ENCODE peak calls at places on chromosomes 2 and 18, in four cellular contexts. E is K562, X is SK-N-SH, P is GM12878. Y is an unnamed sample.

GRCh38 chr2:23597687-23598086 is 212.7 kb downstream of the KLHL29 start:
- DNase-seq in E (no peak), X (no peak), P (no peak), Y (no peak)

GRCh38 chr2:108184421-108184820 is 55.3 kb upstream of the SULT1C3 start:
- DNase-seq in E (peak), X (peak), P (no peak), Y (no peak)

GRCh38 chr18:36075862-36076587 is 8.7 kb upstream of the RPRD1A start:
- DNase-seq in X (no peak), P (peak), E (no peak), Y (no peak)

GRCh38 chr18:75544051-75544481 is 116.6 kb upstream of the SMIM21 start:
- DNase-seq in E (no peak), P (no peak), X (no peak), Y (no peak)

GRCh38 chr2:96832751-96833507 is 10.9 kb downstream of the ANKRD23 start:
- DNase-seq in P (no peak), X (no peak), E (no peak), Y (peak)

GRCh38 chr18:63363951-63364350 is 3.1 kb downstream of the KDSR start:
- DNase-seq in X (no peak), E (no peak), P (no peak), Y (no peak)

GRCh38 chr2:52034706-52035105 is 1002.8 kb upstream of the NRXN1 start:
- DNase-seq in X (no peak), P (no peak), E (no peak), Y (no peak)

GRCh38 chr2:152826880-152827279 is 108.5 kb downstream of the ARL6IP6 start:
- DNase-seq in X (no peak), E (no peak), P (no peak), Y (peak)

GRCh38 chr2:234494361-234495075 is 2.4 kb downstream of the ARL4C start:
- DNase-seq in X (no peak), E (peak), P (no peak), Y (no peak)

GRCh38 chr2:39306626-39307025 is 62.9 kb upstream of the CDKL4 start:
- DNase-seq in P (no peak), E (no peak), X (peak), Y (no peak)

GRCh38 chr2:205706769-205707375 is 24.6 kb downstream of the NRP2 start:
- DNase-seq in X (no peak), P (peak), E (no peak), Y (no peak)

GRCh38 chr2:160639472-160639871 is 145.9 kb upstream of the RBMS1 start:
- DNase-seq in P (no peak), E (no peak), X (no peak), Y (no peak)

GRCh38 chr18:70195852-70196434 is 9.5 kb downstream of the RTTN start:
- DNase-seq in E (peak), X (peak), P (no peak), Y (no peak)

GRCh38 chr2:54599914-54600313 is 123.5 kb upstream of the EML6 start:
- DNase-seq in E (peak), X (no peak), P (no peak), Y (no peak)

GRCh38 chr18:73043231-73044000 is 175.6 kb upstream of the NETO1 start:
- DNase-seq in X (no peak), P (no peak), E (no peak), Y (no peak)

GRCh38 chr2:49236316-49236715 is 82.0 kb upstream of the FSHR start:
- DNase-seq in X (no peak), E (no peak), P (no peak), Y (no peak)

GRCh38 chr18:22691988-22692710 is 241.0 kb upstream of the RBBP8 start:
- DNase-seq in X (no peak), E (no peak), P (no peak), Y (no peak)

GRCh38 chr2:209673811-209674210 is 97.8 kb upstream of the UNC80 start:
- DNase-seq in P (no peak), E (no peak), X (no peak), Y (no peak)

GRCh38 chr2:8426577-8426976 is 255.3 kb upstream of the ID2 start:
- DNase-seq in E (no peak), P (no peak), X (no peak), Y (no peak)

GRCh38 chr2:65999103-65999502 is 435.8 kb upstream of the MEIS1 start:
- DNase-seq in E (no peak), X (no peak), P (no peak), Y (no peak)

GRCh38 chr2:48600204-48600813 is 17.3 kb upstream of the GTF2A1L start:
- DNase-seq in E (peak), X (peak), P (no peak), Y (no peak)

GRCh38 chr2:195658541-195658890 is 1.5 kb downstream of the SLC39A10 start:
- DNase-seq in E (peak), X (peak), P (no peak), Y (no peak)

GRCh38 chr2:127526940-127527804 is 883 bp upstream of the IWS1 start:
- DNase-seq in X (peak), P (no peak), E (peak), Y (no peak)

GRCh38 chr2:200578778-200579177 is 7.0 kb upstream of the AOX1 start:
- DNase-seq in X (no peak), E (peak), P (peak), Y (no peak)

GRCh38 chr2:215498411-215498810 is 62.5 kb upstream of the FN1 start:
- DNase-seq in P (no peak), E (peak), X (no peak), Y (no peak)

GRCh38 chr18:9782073-9782857 is 74.2 kb downstream of the RAB31 start:
- DNase-seq in P (no peak), E (no peak), X (no peak), Y (no peak)

GRCh38 chr2:43127208-43127940 is 99.0 kb downstream of the ZFP36L2 start:
- DNase-seq in X (peak), E (peak), P (no peak), Y (peak)

GRCh38 chr18:62346327-62347090 is 21.4 kb downstream of the TNFRSF11A start:
- DNase-seq in E (no peak), P (no peak), X (no peak), Y (no peak)

GRCh38 chr2:185757356-185757755 is 18.8 kb downstream of the FSIP2 start:
- DNase-seq in E (no peak), P (no peak), X (no peak), Y (no peak)

GRCh38 chr2:144834954-144835633 is 315.2 kb upstream of the ZEB2 start:
- DNase-seq in P (no peak), E (peak), X (no peak), Y (no peak)

GRCh38 chr2:636649-637405 is 40.4 kb downstream of the TMEM18 start:
- DNase-seq in X (peak), P (no peak), E (peak), Y (peak)

GRCh38 chr2:232013701-232014353 is 52.3 kb downstream of the DIS3L2 start:
- DNase-seq in X (peak), P (peak), E (no peak), Y (no peak)

GRCh38 chr2:20642026-20642971 is 8.6 kb downstream of the HS1BP3 start:
- DNase-seq in P (no peak), E (peak), X (peak), Y (peak)

GRCh38 chr2:69462780-69463179 is 25.5 kb upstream of the NFU1 start:
- DNase-seq in P (no peak), X (no peak), E (no peak), Y (no peak)

GRCh38 chr18:37567061-37567993 is 1.7 kb upstream of the CELF4 start:
- DNase-seq in X (peak), P (no peak), E (no peak), Y (no peak)

GRCh38 chr2:113218283-113219091 is 44.7 kb downstream of the PSD4 start:
- DNase-seq in P (no peak), E (no peak), X (no peak), Y (no peak)

GRCh38 chr2:88170472-88170892 is 336 bp downstream of the THNSL2 start:
- DNase-seq in X (peak), P (no peak), E (no peak), Y (no peak)

GRCh38 chr2:30003128-30003527 is 81.7 kb upstream of the ALK start:
- DNase-seq in E (no peak), P (no peak), X (no peak), Y (no peak)

DNA sequence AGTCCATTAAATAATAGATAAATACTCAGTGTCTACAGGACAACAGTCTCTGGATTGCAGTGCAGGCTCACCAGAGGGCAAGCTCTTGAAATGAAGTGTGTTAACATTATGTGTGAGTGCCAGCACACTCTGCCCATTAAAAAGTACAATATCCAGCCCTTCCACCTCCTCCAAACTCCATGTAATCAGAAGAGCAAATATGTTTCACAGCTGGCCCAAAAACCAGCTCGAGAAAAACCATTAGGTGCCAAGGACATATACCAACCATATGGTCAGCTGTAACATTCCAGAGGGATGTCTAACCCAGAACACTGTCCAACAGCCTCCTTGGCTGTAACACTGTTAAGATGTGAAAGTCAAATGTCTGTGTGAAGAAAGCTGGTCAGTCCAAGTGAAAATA is 112.2 kb downstream of the ZNF385B start:
- DNase-seq in E (no peak), P (no peak), X (no peak), Y (no peak)
- TF ChIP-seq GABPA in E (no peak), P (no peak), X (no peak), Y (no peak)

GRCh38 chr18:12703714-12704113 is 872 bp downstream of the PSMG2 start:
- DNase-seq in E (peak), P (no peak), X (peak), Y (no peak)
- TF ChIP-seq RFX5 in E (no peak), P (no peak), X (no peak), Y (no peak)

GRCh38 chr2:62306751-62307468 is 111.0 kb downstream of the B3GNT2 start:
- DNase-seq in E (no peak), X (no peak), P (peak), Y (no peak)

GRCh38 chr2:62303818-62304217 is 107.9 kb downstream of the B3GNT2 start:
- DNase-seq in P (peak), E (no peak), X (no peak), Y (no peak)

GRCh38 chr2:62304429-62305417 is 108.8 kb downstream of the B3GNT2 start:
- DNase-seq in P (peak), E (peak), X (peak), Y (no peak)

GRCh38 chr2:62307469-62308389 is 111.8 kb downstream of the B3GNT2 start:
- DNase-seq in P (no peak), E (no peak), X (no peak), Y (no peak)

DNA sequence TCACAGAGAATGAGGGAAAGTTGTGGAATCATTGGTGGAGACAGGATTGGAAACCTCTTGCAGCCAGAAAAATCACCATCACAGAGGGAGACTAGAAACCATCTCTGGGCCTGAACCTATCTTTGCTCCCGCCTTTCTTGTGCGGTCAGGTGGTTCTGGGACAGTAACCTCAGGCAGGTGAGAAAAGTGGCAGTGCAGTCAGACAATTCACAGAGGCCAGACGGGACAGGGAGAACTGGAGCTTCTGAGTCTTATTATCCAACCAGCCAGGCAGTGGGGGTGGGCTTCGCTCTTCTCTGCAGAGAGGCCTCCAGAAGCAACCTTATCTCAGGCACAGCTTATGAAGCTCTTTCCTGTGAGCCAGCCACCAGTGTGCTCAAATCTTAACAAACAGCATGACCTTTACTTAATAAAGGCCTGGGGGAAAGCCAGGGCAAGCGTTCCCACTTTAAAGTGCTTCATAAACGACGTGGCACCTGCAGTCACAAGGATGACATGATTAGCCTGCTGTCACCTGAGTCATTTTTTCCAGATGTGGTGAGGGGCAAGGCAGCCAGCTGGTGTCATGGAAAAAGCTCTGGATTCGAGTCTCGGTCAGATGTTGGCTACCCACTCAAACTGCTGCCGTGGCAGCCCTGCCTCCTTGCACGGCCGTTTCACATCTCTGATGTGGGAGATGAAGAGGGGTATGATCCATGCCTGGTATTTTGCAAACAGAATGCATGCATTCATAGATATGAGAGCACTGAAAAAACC is 109.7 kb downstream of the B3GNT2 start:
- DNase-seq in E (peak), X (peak), P (peak), Y (no peak)
- TF ChIP-seq GABPA in E (no peak), X (no peak), P (no peak), Y (no peak)

GRCh38 chr2:98110741-98111140 is 23.8 kb downstream of the VWA3B start:
- DNase-seq in E (no peak), X (no peak), P (no peak), Y (no peak)
- TF ChIP-seq RFX5 in E (no peak), X (no peak), P (no peak), Y (no peak)

GRCh38 chr18:48804856-48805610 is 145.7 kb downstream of the SMAD7 start:
- DNase-seq in P (no peak), X (no peak), E (no peak), Y (no peak)
- TF ChIP-seq GABPA in P (no peak), X (no peak), E (no peak), Y (no peak)

GRCh38 chr18:59345556-59345955 is 13.5 kb downstream of the LMAN1 start:
- DNase-seq in P (no peak), E (no peak), X (no peak), Y (no peak)

GRCh38 chr18:59343916-59344315 is 15.1 kb downstream of the LMAN1 start:
- DNase-seq in E (no peak), P (no peak), X (no peak), Y (no peak)

GRCh38 chr18:59344990-59345389 is 14.1 kb downstream of the LMAN1 start:
- DNase-seq in P (no peak), E (no peak), X (no peak), Y (no peak)

GRCh38 chr18:59340817-59341216 is 18.2 kb downstream of the LMAN1 start:
- DNase-seq in X (no peak), P (no peak), E (no peak), Y (no peak)

GRCh38 chr18:59340312-59340711 is 18.8 kb downstream of the LMAN1 start:
- DNase-seq in X (no peak), P (no peak), E (no peak), Y (no peak)
- TF ChIP-seq RFX5 in X (no peak), P (no peak), E (no peak), Y (no peak)

GRCh38 chr2:36301843-36302242 is 53.7 kb upstream of the CRIM1 start:
- DNase-seq in X (no peak), E (no peak), P (no peak), Y (no peak)
- TF ChIP-seq GABPA in X (no peak), E (no peak), P (no peak), Y (no peak)

Y was measured in H1.